ENCODE peak calls at places on chromosomes 13 and 19, in four cellular contexts. F is heart left ventricle; V is psoas muscle; B is CD4-positive, CD25-positive, alpha-beta regulatory T cell. D is an unnamed sample. For H3K4me1 and H3K36me3, the result is how much of the 10 kb centered on the place peaks cover.

GRCh38 chr13:81990652-81991051 is 1649.7 kb upstream of the SPRY2 start:
- DNase-seq in B (no peak), F (no peak), V (no peak), D (no peak)

GRCh38 chr19:40141546-40141945 is 49.7 kb upstream of the MAP3K10 start:
- DNase-seq in B (no peak), V (no peak), F (no peak), D (peak)

GRCh38 chr19:10565028-10565566 is 713 bp downstream of the KRI1 start:
- DNase-seq in V (peak), B (peak), F (no peak), D (no peak)

GRCh38 chr19:37855098-37855497 is 51.3 kb downstream of the WDR87 start:
- DNase-seq in F (peak), V (peak), B (no peak), D (no peak)

GRCh38 chr13:110138009-110138699 is 168.8 kb downstream of the COL4A1 start:
- DNase-seq in V (peak), F (peak), B (no peak), D (peak)

GRCh38 chr13:99208845-99209527 is 8.3 kb downstream of the UBAC2 start:
- DNase-seq in F (no peak), B (no peak), V (no peak), D (no peak)

GRCh38 chr19:35350591-35350990 is 2.9 kb downstream of the FFAR1 start:
- DNase-seq in B (no peak), F (peak), V (no peak), D (no peak)

GRCh38 chr19:43789029-43789428 is 8.3 kb upstream of the KCNN4 start:
- DNase-seq in F (no peak), B (no peak), V (no peak), D (no peak)

GRCh38 chr13:43838909-43839308 is 40.6 kb downstream of the CCDC122 start:
- DNase-seq in F (no peak), B (no peak), V (no peak), D (no peak)

GRCh38 chr13:40469581-40470282 is 196.7 kb downstream of the FOXO1 start:
- DNase-seq in B (no peak), V (no peak), F (no peak), D (no peak)

GRCh38 chr13:24168980-24169379 is 8.5 kb downstream of the SPATA13 start:
- DNase-seq in F (no peak), B (no peak), V (no peak), D (peak)

GRCh38 chr13:79749985-79750551 is 269.1 kb downstream of the NDFIP2 start:
- DNase-seq in B (no peak), V (peak), F (no peak), D (no peak)

GRCh38 chr19:58395220-58395978 is at the start of gene RNF225:
- DNase-seq in F (no peak), V (no peak), B (no peak), D (no peak)

GRCh38 chr19:33861950-33862349 is 65.3 kb downstream of the KCTD15 start:
- DNase-seq in F (no peak), V (no peak), B (no peak), D (no peak)

DNA sequence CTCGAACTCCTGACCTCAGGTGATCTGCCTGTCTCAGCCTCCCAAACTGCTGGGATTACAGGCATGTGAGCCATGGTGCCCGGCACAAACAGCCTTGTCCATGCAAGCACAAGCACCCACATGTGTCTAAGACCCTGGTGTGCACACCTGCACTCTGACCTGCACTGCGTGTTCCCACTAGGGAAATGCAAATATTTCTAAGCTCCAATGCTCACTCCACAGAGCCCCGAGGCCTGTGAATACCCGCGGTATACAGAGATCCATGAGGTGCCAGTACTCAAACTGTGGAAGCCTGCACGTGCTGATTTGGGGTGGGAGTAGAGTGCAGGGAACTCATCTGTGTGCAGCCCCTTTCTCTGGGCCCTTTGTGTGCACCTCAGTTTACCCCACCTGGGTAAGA is 14.7 kb downstream of the GADD45B start:
- DNase-seq in V (no peak), B (no peak), F (no peak), D (no peak)
- H3K4me1 ChIP-seq in V (under half), B (under half), F (under half), D (under half)

GRCh38 chr19:55543567-55543966 is 1.8 kb downstream of the SBK3 start:
- DNase-seq in V (no peak), F (no peak), B (no peak), D (no peak)

GRCh38 chr19:55545913-55546495 is 661 bp upstream of the SBK3 start:
- DNase-seq in V (no peak), B (no peak), F (peak), D (no peak)

GRCh38 chr19:55544014-55544413 is 1.3 kb downstream of the SBK3 start:
- DNase-seq in F (peak), B (no peak), V (no peak), D (no peak)

GRCh38 chr19:55545443-55545842 is at the start of gene SBK3:
- DNase-seq in F (peak), B (no peak), V (no peak), D (no peak)

DNA sequence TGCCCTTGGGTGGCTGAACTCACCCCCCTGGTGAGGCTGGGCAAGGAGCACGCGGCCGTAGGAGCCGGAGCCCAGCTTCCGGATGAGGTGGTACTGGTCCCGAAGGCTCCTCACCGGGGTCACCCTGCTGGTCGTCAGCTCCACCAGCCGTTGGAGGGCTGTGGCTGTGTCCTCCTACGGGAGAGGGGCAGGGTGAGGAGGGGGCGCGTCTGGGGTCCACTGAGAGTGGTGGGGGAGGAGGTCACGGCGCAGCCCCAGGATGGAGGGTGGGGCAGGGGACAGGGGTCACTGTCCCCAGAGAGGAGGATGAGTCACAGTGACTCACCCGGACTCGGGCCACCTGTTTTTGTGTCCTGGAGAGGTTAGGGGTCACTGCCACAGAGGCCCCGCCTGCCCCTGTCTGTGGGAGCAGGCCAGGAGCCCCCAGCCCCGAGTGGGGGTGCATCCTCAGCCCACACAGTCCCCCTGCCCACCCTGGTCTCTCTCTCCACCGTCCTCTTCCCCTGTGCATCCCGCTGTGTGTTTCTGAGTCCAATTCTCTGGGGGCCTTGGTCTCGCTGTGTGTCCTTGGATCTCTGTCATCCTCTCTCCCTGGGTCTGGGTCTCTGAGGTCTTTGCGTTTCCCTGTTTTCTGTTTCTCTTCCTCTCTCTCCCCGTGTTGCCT is 435 bp downstream of the SBK3 start:
- DNase-seq in F (peak), B (no peak), V (no peak), D (no peak)
- H3K36me3 ChIP-seq in F (under half), B (under half), V (under half), D (under half)

GRCh38 chr19:53865918-53866696 is 1.6 kb upstream of the MYADM start:
- DNase-seq in B (peak), F (peak), V (peak), D (no peak)
- H3K4me3 ChIP-seq in B (no peak), F (peak), V (peak), D (peak)

GRCh38 chr19:18460900-18461299 is 23.0 kb upstream of the ISYNA1 start:
- DNase-seq in B (no peak), V (no peak), F (no peak), D (no peak)
- H3K4me1 ChIP-seq in B (under half), V (half or more), F (half or more), D (under half)

D was measured in right lobe of liver.